ENCODE peak calls at places on chromosomes 16 and 17, in six cellular contexts. Q is EL, U is transverse colon, A is ELF-1, Z is OCI-M1, R is substantia nigra. B is an unnamed sample.

GRCh38 chr17:40417258-40417608 is 463 bp downstream of the TOP2A start:
- DNase-seq in Q (no peak), U (no peak), A (peak), Z (peak), R (no peak), B (no peak)

GRCh38 chr17:34980681-34981537 is 597 bp downstream of the LIG3 start:
- DNase-seq in Q (peak), U (peak), A (peak), Z (peak), R (peak), B (peak)

GRCh38 chr16:12260647-12261262 is 284.2 kb downstream of the SNX29 start:
- DNase-seq in Q (no peak), U (no peak), A (peak), Z (no peak), R (no peak), B (no peak)

GRCh38 chr17:46783031-46783593 is 35.4 kb downstream of the WNT3 start:
- DNase-seq in Q (no peak), U (peak), A (no peak), Z (no peak), R (no peak), B (no peak)

GRCh38 chr16:55116165-55116894 is 185.7 kb downstream of the IRX5 start:
- DNase-seq in Q (peak), U (no peak), A (no peak), Z (no peak), R (no peak), B (no peak)

GRCh38 chr17:72462396-72462795 is 341.6 kb downstream of the SOX9 start:
- DNase-seq in Q (no peak), U (no peak), A (no peak), Z (no peak), R (no peak), B (no peak)

GRCh38 chr17:8426802-8427201 is 8.9 kb upstream of the NDEL1 start:
- DNase-seq in Q (no peak), U (no peak), A (no peak), Z (no peak), R (no peak), B (no peak)

GRCh38 chr16:3641801-3642396 is 12.6 kb upstream of the DNASE1 start:
- DNase-seq in Q (no peak), U (no peak), A (no peak), Z (no peak), R (no peak), B (no peak)

GRCh38 chr17:74523308-74523707 is 8.0 kb downstream of the CD300LB start:
- DNase-seq in Q (no peak), U (no peak), A (no peak), Z (no peak), R (no peak), B (no peak)

GRCh38 chr17:59527325-59527917 is 38.0 kb upstream of the DHX40 start:
- DNase-seq in Q (no peak), U (no peak), A (no peak), Z (peak), R (no peak), B (no peak)

GRCh38 chr17:27651411-27652345 is 20.7 kb downstream of the LGALS9 start:
- DNase-seq in Q (peak), U (peak), A (peak), Z (peak), R (peak), B (peak)